ENCODE peak calls at places on chromosomes 6 and 20, in four cellular contexts. O, Z, G and R are unnamed samples.

GRCh38 chr20:59151820-59152219 is 11.8 kb upstream of the ZNF831 start:
- DNase-seq in Z (no peak), G (no peak), O (no peak), R (no peak)

GRCh38 chr6:157235600-157236039 is 87.7 kb downstream of the TMEM242 start:
- DNase-seq in G (no peak), Z (peak), O (no peak), R (no peak)

GRCh38 chr6:155250701-155251381 is 13.0 kb upstream of the CLDN20 start:
- DNase-seq in Z (no peak), O (no peak), G (no peak), R (no peak)

GRCh38 chr6:107064579-107065065 is 36.6 kb downstream of the MTRES1 start:
- DNase-seq in Z (no peak), G (peak), O (no peak), R (no peak)

GRCh38 chr6:11710968-11711643 is 67.5 kb downstream of the ADTRP start:
- DNase-seq in Z (no peak), O (no peak), G (no peak), R (no peak)

GRCh38 chr6:170266061-170266825 is 24.6 kb downstream of the DLL1 start:
- DNase-seq in O (peak), Z (peak), G (no peak), R (no peak)

GRCh38 chr6:111663232-111663631 is 57.6 kb upstream of the TRAF3IP2 start:
- DNase-seq in G (no peak), Z (peak), O (no peak), R (no peak)

GRCh38 chr6:1314617-1315016 is 2.7 kb downstream of the FOXQ1 start:
- DNase-seq in G (no peak), Z (no peak), O (no peak), R (no peak)

GRCh38 chr6:82144007-82144851 is 103.3 kb downstream of the IBTK start:
- DNase-seq in O (no peak), G (no peak), Z (peak), R (peak)

GRCh38 chr6:90375681-90376439 is 79.2 kb upstream of the BACH2 start:
- DNase-seq in G (no peak), Z (no peak), O (no peak), R (no peak)

GRCh38 chr6:133804263-133804662 is 84.7 kb upstream of the TCF21 start:
- DNase-seq in G (no peak), Z (no peak), O (no peak), R (no peak)

GRCh38 chr6:41073968-41074691 is 1.4 kb downstream of the NFYA start:
- DNase-seq in O (no peak), G (no peak), Z (peak), R (no peak)

GRCh38 chr6:166405416-166405815 is 22.7 kb upstream of the MPC1 start:
- DNase-seq in O (no peak), Z (no peak), G (no peak), R (no peak)

GRCh38 chr20:38931984-38932383 is 5.8 kb downstream of the FAM83D start:
- DNase-seq in O (no peak), Z (no peak), G (no peak), R (no peak)

GRCh38 chr20:688809-689208 is 13.2 kb upstream of the SCRT2 start:
- DNase-seq in G (no peak), O (no peak), Z (peak), R (no peak)
- TF ChIP-seq CTCF in G (no peak), O (no peak), Z (peak), R (no peak)

DNA sequence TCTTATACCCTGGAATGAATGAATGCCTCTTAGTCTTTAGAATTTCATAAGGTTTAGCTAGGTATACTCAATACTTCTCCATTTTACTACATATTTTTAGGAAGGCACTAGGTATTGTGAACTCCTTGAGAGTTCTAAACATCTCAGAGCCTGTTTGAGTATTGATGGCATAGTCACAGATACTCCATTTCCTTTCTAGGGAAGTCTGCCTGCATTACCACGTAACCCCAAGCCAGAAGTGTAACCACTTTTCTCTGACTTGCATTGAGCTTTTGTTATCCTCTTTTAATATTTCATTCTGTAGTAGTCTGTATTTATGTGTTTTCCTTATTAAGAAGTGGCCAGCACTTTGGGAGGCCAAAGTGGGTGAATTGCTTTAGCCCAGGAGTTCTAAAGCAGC is 12.2 kb downstream of the TOP1 start:
- DNase-seq in G (no peak), Z (no peak), O (no peak), R (no peak)
- H3K4me3 ChIP-seq in G (no peak), Z (no peak), O (no peak), R (no peak)

GRCh38 chr6:158496700-158497099 is 63.2 kb upstream of the TMEM181 start:
- DNase-seq in O (no peak), G (no peak), Z (peak), R (no peak)
- TF ChIP-seq CTCF in O (no peak), G (no peak), Z (peak), R (peak)

DNA sequence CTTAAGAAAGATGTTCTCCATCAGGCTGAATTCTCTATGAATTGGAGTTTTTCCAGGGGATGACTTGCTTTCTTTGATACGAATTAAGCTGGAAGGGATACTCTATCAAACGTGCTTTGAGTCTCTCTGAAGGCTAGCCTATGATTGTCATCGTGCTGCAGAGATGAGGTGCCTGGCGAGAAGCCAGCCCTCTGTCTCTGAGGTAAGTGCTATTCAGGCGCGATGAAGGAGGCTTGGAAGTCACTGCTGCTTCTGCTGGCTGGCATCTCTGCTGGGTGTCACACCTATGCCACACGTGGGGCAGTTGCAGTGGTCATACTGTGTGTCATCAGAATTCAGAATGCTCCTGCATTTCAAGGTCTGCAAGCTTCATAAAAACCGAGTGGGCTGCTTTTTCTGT is 223.7 kb downstream of the TAF4 start:
- DNase-seq in G (no peak), Z (no peak), O (peak), R (no peak)
- H3K4me3 ChIP-seq in G (no peak), Z (no peak), O (no peak), R (no peak)

GRCh38 chr6:44471271-44471981 is 83.9 kb downstream of the CDC5L start:
- DNase-seq in O (no peak), Z (no peak), G (no peak), R (no peak)

GRCh38 chr6:44468835-44469234 is 81.3 kb downstream of the CDC5L start:
- DNase-seq in Z (no peak), O (no peak), G (no peak), R (no peak)

GRCh38 chr6:44472250-44472945 is 84.9 kb downstream of the CDC5L start:
- DNase-seq in O (no peak), Z (peak), G (no peak), R (no peak)

GRCh38 chr6:44470746-44471145 is 83.2 kb downstream of the CDC5L start:
- DNase-seq in Z (no peak), G (no peak), O (no peak), R (no peak)

DNA sequence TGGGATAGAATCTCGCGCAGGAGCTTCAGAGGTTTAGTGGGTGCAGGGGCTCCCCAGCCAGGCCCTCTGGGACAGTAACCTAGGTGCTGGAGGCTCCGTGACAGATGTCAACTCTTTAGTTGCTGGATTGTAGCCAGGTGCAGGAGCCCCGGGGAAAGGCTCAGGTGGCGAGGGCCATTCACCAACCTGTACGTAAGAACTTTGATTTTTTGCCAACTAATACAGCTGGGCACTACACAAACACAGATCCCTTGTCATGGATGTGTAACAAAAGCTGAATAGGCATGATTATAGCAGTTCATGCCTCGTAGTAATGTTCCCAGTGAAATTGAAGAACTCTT is 82.6 kb downstream of the CDC5L start:
- DNase-seq in G (no peak), O (no peak), Z (no peak), R (no peak)
- TF ChIP-seq CTCF in G (no peak), O (peak), Z (no peak), R (no peak)

DNA sequence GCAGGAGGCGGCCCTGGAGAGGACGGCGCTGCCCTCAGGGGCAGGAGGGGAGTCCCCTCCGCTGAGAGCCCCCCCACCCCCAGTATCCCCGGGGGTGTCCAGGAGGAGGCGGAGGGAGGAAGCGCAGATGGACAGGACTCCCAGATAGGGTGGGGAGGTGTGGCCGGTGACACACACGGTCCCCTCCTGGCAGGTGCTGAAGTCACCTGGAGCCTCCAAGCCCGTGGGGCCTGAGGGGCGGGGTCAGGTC is 1.4 kb downstream of the STMN3 start:
- DNase-seq in G (no peak), Z (no peak), O (no peak), R (no peak)
- H3K4me3 ChIP-seq in G (peak), Z (peak), O (peak), R (no peak)

DNA sequence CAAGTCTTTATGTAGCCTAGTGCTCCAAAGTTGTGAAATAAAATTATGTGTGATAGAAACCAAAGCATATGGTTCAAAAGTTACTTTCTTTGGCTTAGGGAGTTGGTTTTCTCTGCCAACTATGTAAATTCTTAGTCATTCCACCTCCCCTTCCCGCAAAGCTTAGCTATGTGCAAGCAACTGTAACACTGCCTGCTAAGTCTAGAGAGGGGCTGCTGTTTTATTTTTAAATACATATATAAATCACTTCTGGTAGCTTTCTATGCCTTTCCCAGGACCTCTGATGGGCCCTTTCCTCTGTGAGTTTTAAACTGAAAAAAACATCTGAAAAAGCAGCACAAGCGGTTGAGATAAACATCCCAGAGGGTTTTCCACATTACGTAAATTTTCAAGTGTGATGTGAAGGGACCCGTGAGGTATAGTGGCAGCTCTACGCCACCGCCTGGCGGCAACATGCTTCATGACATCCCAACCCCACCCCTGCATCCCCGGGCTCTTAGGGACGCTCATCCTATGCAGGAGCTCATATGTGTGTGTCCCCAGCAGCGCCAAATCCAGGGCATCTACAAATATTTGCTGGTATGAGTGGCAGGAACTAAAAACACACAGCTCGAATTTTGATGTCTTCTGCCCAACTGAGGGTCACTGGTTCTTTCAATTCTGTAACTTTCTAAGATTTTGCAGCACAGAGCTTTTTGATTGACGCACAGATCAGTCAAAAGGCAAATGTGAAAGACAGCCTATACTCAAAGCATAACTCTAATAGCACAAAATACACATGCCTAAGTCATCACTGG is 12.8 kb downstream of the SAYSD1 start:
- DNase-seq in G (no peak), O (no peak), Z (peak), R (no peak)
- TF ChIP-seq CTCF in G (no peak), O (peak), Z (peak), R (peak)

DNA sequence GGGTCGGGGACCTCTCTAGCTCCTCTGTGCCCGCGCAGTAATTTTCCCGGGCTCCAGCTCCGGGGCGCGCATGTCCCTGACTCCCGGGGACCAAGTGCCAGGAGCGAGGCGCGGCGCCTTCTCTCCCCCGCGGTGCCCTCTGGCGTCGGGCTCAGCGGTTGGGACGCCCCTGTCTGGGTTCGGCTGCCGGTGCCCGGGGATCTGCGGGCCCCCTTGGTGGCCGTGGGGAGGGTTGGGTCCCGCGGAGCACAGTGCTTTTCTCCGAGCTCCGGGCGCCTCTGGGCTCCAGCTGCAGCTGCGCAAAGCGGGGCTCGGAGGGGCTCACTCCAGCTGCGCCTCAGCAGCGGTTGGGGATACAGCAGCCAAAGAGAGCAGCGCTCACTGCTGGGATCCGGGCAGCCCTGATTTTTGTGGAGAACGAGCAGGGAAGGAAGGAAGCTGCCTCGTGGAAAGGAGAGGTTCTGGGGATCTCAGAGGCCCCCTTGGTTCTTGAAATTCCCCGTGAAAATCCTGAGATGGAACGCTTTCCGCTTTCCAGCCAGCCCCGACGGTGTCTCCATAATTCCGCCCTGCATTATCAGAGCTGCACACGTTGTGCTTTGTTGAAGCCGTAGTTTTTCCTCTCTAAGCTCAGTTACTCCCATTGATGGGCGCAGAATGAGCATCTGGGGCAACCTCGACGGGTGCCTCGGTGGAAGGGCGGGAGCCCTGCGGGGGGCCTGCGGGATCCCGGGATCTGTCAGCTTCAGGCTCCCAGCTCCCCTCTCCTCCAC is 863 bp downstream of the PPP1R14C start:
- DNase-seq in O (peak), G (no peak), Z (peak), R (no peak)
- H3K4me3 ChIP-seq in O (peak), G (peak), Z (peak), R (no peak)